ENCODE peak calls at places on chromosome 12, in four cellular contexts. Q, P, B and S are unnamed samples.

GRCh38 chr12:51405801-51406207 is 14.6 kb upstream of the GALNT6 start:
- DNase-seq in Q (no peak), P (no peak), B (no peak), S (no peak)

GRCh38 chr12:76348079-76348901 is at the start of gene BBS10:
- DNase-seq in Q (peak; percentile 91), P (peak; percentile 89), B (peak; percentile 97), S (peak; percentile 85)

GRCh38 chr12:112236786-112237185 is 111.4 kb downstream of the TRAFD1 start:
- DNase-seq in Q (no peak), P (no peak), B (no peak), S (no peak)

GRCh38 chr12:118034429-118035193 is 18.1 kb downstream of the RFC5 start:
- DNase-seq in Q (no peak), P (peak; percentile 45), B (peak; percentile 55), S (peak; percentile 37)

GRCh38 chr12:25436206-25436912 is 116.7 kb downstream of the LMNTD1 start:
- DNase-seq in Q (no peak), P (peak; percentile 63), B (peak; percentile 47), S (peak; percentile 67)

GRCh38 chr12:64653123-64653522 is 42.8 kb downstream of the RASSF3 start:
- DNase-seq in Q (no peak), P (no peak), B (no peak), S (no peak)

GRCh38 chr12:121600702-121601336 is 20.0 kb upstream of the KDM2B start:
- DNase-seq in Q (no peak), P (no peak), B (no peak), S (no peak)

GRCh38 chr12:43147893-43148292 is 404.1 kb downstream of the ADAMTS20 start:
- DNase-seq in Q (no peak), P (peak; percentile 11), B (no peak), S (no peak)

GRCh38 chr12:130778776-130779175 is 60.3 kb downstream of the STX2 start:
- DNase-seq in Q (no peak), P (no peak), B (no peak), S (no peak)

GRCh38 chr12:50960130-50960529 is 7.8 kb downstream of the HIGD1C start:
- DNase-seq in Q (no peak), P (peak; percentile 18), B (no peak), S (no peak)

GRCh38 chr12:2682301-2683282 is 112.2 kb upstream of the FKBP4 start:
- DNase-seq in Q (no peak), P (peak; percentile 20), B (peak; percentile 91), S (peak; percentile 36)

GRCh38 chr12:104456417-104456949 is at the start of gene CHST11:
- DNase-seq in Q (peak; percentile 75), P (peak; percentile 77), B (peak; percentile 96), S (peak; percentile 46)

GRCh38 chr12:25811656-25812126 is 146.8 kb upstream of the RASSF8 start:
- DNase-seq in Q (no peak), P (peak; percentile 68), B (no peak), S (no peak)

GRCh38 chr12:6323340-6323994 is 13.0 kb downstream of the PLEKHG6 start:
- DNase-seq in Q (no peak), P (peak; percentile 88), B (peak; percentile 93), S (peak; percentile 79)

GRCh38 chr12:103851127-103851526 is 10.1 kb upstream of the NT5DC3 start:
- DNase-seq in Q (no peak), P (peak; percentile 72), B (no peak), S (no peak)

GRCh38 chr12:93273834-93274705 is 103.7 kb upstream of the NUDT4 start:
- DNase-seq in Q (no peak), P (no peak), B (no peak), S (no peak)

GRCh38 chr12:5171701-5172100 is 128.0 kb downstream of the KCNA5 start:
- DNase-seq in Q (no peak), P (peak; percentile 36), B (peak; percentile 58), S (peak; percentile 47)

GRCh38 chr12:122687091-122687490 is 16.1 kb downstream of the HCAR2 start:
- DNase-seq in Q (no peak), P (peak; percentile 22), B (no peak), S (no peak)

GRCh38 chr12:79934309-79935020 is 432 bp downstream of the PPP1R12A start:
- DNase-seq in Q (peak; percentile 62), P (peak; percentile 29), B (peak; percentile 71), S (no peak)

GRCh38 chr12:76611533-76611932 is 52.0 kb upstream of the OSBPL8 start:
- DNase-seq in Q (no peak), P (peak; percentile 63), B (no peak), S (peak; percentile 58)

GRCh38 chr12:21992823-21993222 is 51.6 kb upstream of the ABCC9 start:
- DNase-seq in Q (no peak), P (no peak), B (no peak), S (no peak)

GRCh38 chr12:44015333-44015941 is 179.6 kb downstream of the TMEM117 start:
- DNase-seq in Q (no peak), P (peak; percentile 36), B (no peak), S (peak; percentile 8)

GRCh38 chr12:55932546-55932919 is 1.6 kb downstream of the DGKA start:
- DNase-seq in Q (no peak), P (peak; percentile 41), B (no peak), S (no peak)

GRCh38 chr12:67069451-67070306 is 199.5 kb upstream of the CAND1 start:
- DNase-seq in Q (no peak), P (no peak), B (peak; percentile 82), S (no peak)

GRCh38 chr12:68040450-68041075 is 51.3 kb downstream of the IFNG-AS1 start:
- DNase-seq in Q (no peak), P (peak; percentile 48), B (peak; percentile 69), S (peak; percentile 45)

GRCh38 chr12:84874125-84874824 is 38.3 kb downstream of the SLC6A15 start:
- DNase-seq in Q (no peak), P (peak; percentile 21), B (no peak), S (peak; percentile 13)

GRCh38 chr12:132263061-132263360 is 66.4 kb downstream of the GALNT9 start:
- DNase-seq in Q (no peak), P (no peak), B (no peak), S (no peak)

GRCh38 chr12:75526655-75527511 is 15.5 kb upstream of the KRR1 start:
- DNase-seq in Q (no peak), P (peak; percentile 47), B (peak; percentile 45), S (peak; percentile 71)

GRCh38 chr12:128259556-128260070 is 7.4 kb upstream of the TMEM132C start:
- DNase-seq in Q (no peak), P (no peak), B (peak; percentile 68), S (no peak)

GRCh38 chr12:109309441-109310246 is 560 bp upstream of the FOXN4 start:
- DNase-seq in Q (no peak), P (no peak), B (no peak), S (no peak)

GRCh38 chr12:52646613-52647012 is 5.4 kb downstream of the KRT2 start:
- DNase-seq in Q (no peak), P (no peak), B (peak; percentile 54), S (no peak)

GRCh38 chr12:66803972-66804371 is 125.1 kb upstream of the GRIP1 start:
- DNase-seq in Q (no peak), P (peak; percentile 10), B (peak; percentile 45), S (no peak)

GRCh38 chr12:93571360-93571853 is 1.1 kb upstream of the SOCS2 start:
- DNase-seq in Q (peak; percentile 68), P (peak; percentile 31), B (peak; percentile 94), S (no peak)

GRCh38 chr12:12839886-12840285 is 26.7 kb downstream of the DDX47 start:
- DNase-seq in Q (peak; percentile 71), P (peak; percentile 79), B (no peak), S (peak; percentile 16)

GRCh38 chr12:121580959-121581680 is at the start of gene KDM2B:
- DNase-seq in Q (no peak), P (peak; percentile 50), B (peak; percentile 65), S (no peak)

GRCh38 chr12:100186071-100186470 is 14.5 kb upstream of the ACTR6 start:
- DNase-seq in Q (no peak), P (no peak), B (no peak), S (no peak)

GRCh38 chr12:131094831-131095805 is 141.4 kb downstream of the ADGRD1 start:
- DNase-seq in Q (peak; percentile 43), P (no peak), B (peak; percentile 21), S (no peak)

DNA sequence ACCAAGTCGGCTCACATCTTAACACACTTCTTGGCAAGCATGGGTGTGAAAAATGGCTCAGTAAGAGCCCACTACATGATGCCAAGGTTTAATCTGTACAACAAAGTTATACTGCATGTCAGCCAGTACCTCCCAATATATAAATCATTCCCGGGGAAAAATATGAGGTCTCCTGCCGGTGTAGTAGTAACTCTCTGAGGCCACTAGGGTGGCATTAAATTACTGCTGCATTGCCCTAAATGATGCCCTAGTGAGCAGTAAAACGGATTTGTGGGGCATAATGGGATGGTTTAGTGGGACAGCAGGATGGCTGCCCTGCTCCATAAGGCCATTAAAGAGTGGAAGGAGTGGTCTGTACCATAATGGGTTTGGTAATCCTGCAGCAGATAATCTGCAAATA is 267.7 kb downstream of the MED13L start:
- DNase-seq in Q (no peak), P (no peak), B (no peak), S (no peak)
- TF ChIP-seq CTCF in Q (peak; percentile 36), P (peak; percentile 37), B (peak; percentile 62), S (peak; percentile 36)

GRCh38 chr12:27548301-27549199 is 24.5 kb downstream of the PPFIBP1 start:
- DNase-seq in Q (no peak), P (no peak), B (no peak), S (no peak)
- H3K27ac ChIP-seq in Q (peak overlapping the region; percentile 96), P (peak overlapping the region; percentile 95), B (no peak overlapping the region), S (peak overlapping the region; percentile 58)

GRCh38 chr12:106110626-106111300 is 28.0 kb downstream of the NUAK1 start:
- DNase-seq in Q (no peak), P (no peak), B (no peak), S (no peak)
- TF ChIP-seq CTCF in Q (no peak), P (no peak), B (no peak), S (no peak)

GRCh38 chr12:123971770-123972447 is 722 bp downstream of the CCDC92 start:
- DNase-seq in Q (no peak), P (peak; percentile 46), B (peak; percentile 96), S (no peak)
- H3K27ac ChIP-seq in Q (peak overlapping the region; percentile 63), P (peak overlapping the region; percentile 55), B (no peak overlapping the region), S (peak overlapping the region; percentile 67)

DNA sequence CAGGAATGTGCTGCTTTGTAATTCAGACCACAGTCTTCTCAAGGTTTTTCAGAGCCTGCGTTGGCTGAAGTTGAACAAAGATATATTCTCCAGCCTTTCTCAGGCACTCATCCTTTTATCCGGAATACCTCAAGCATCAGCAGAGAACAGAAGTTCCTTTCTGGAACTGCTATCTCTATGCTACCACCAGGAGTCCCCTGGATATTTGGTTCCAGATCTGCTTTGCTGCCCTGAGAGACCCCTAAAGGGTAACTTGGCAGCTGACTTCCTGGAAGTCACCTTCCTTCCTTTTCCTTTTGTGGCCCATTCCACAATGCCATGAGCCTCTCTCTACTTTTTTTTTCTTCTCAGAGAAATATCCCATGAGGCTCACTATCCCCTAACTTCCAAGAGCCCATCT is 188.2 kb downstream of the PLCZ1 start:
- DNase-seq in Q (no peak), P (peak; percentile 14), B (peak; percentile 40), S (no peak)
- TF ChIP-seq CTCF in Q (no peak), P (peak; percentile 5), B (peak; percentile 61), S (peak; percentile 25)

GRCh38 chr12:124741211-124741610 is 122.5 kb downstream of the SCARB1 start:
- DNase-seq in Q (no peak), P (no peak), B (no peak), S (no peak)

GRCh38 chr12:124739953-124740561 is 123.6 kb downstream of the SCARB1 start:
- DNase-seq in Q (no peak), P (no peak), B (no peak), S (no peak)

GRCh38 chr12:124742111-124742510 is 121.6 kb downstream of the SCARB1 start:
- DNase-seq in Q (no peak), P (no peak), B (no peak), S (no peak)

GRCh38 chr12:124738636-124739467 is 124.8 kb downstream of the SCARB1 start:
- DNase-seq in Q (no peak), P (peak; percentile 94), B (no peak), S (peak; percentile 49)

GRCh38 chr12:124740691-124741137 is 123.0 kb downstream of the SCARB1 start:
- DNase-seq in Q (no peak), P (peak; percentile 64), B (no peak), S (no peak)
- H3K27ac ChIP-seq in Q (peak overlapping the region; percentile 32), P (peak overlapping the region; percentile 32), B (no peak overlapping the region), S (no peak overlapping the region)